ENCODE peak calls at places on chromosome 14, in four cellular contexts. One of them, this sample, is unnamed.

GRCh38 chr14:28577711-28578131 is 188.9 kb upstream of the FOXG1 start:
- DNase-seq in HepG2: no peak
- DNase-seq in GM12878: no peak
- DNase-seq in K562: no peak
- DNase-seq in this sample: no peak

GRCh38 chr14:99807413-99808132 is 14.4 kb downstream of the EML1 start:
- DNase-seq in HepG2: no peak
- DNase-seq in GM12878: no peak
- DNase-seq in K562: no peak
- DNase-seq in this sample: no peak

GRCh38 chr14:68791078-68791983 is 1.5 kb downstream of the ZFP36L1 start:
- DNase-seq in HepG2: no peak
- DNase-seq in GM12878: no peak
- DNase-seq in K562: no peak
- DNase-seq in this sample: no peak

GRCh38 chr14:84959796-84960515 is 570.0 kb upstream of the FLRT2 start:
- DNase-seq in HepG2: no peak
- DNase-seq in GM12878: no peak
- DNase-seq in K562: no peak
- DNase-seq in this sample: no peak

GRCh38 chr14:100694579-100695422 is 31.9 kb upstream of the DLK1 start:
- DNase-seq in HepG2: no peak
- DNase-seq in GM12878: no peak
- DNase-seq in K562: no peak
- DNase-seq in this sample: no peak

GRCh38 chr14:100440207-100440631 is 117.1 kb downstream of the SLC25A47 start:
- DNase-seq in HepG2: peak; percentile 73
- DNase-seq in GM12878: no peak
- DNase-seq in K562: peak; percentile 62
- DNase-seq in this sample: peak; percentile 66

GRCh38 chr14:28756896-28757570 is 9.6 kb upstream of the FOXG1 start:
- DNase-seq in HepG2: peak; percentile 72
- DNase-seq in GM12878: no peak
- DNase-seq in K562: peak; percentile 9
- DNase-seq in this sample: peak; percentile 52

GRCh38 chr14:88463318-88463717 is 77.9 kb downstream of the SPATA7 start:
- DNase-seq in HepG2: peak; percentile 53
- DNase-seq in GM12878: no peak
- DNase-seq in K562: peak; percentile 24
- DNase-seq in this sample: no peak

GRCh38 chr14:71582705-71583104 is 349.5 kb upstream of the RGS6 start:
- DNase-seq in HepG2: no peak
- DNase-seq in GM12878: no peak
- DNase-seq in K562: no peak
- DNase-seq in this sample: no peak

GRCh38 chr14:61337893-61338292 is 16.5 kb downstream of the PRKCH start:
- DNase-seq in HepG2: no peak
- DNase-seq in GM12878: no peak
- DNase-seq in K562: no peak
- DNase-seq in this sample: no peak

GRCh38 chr14:22794533-22794932 is 20.7 kb downstream of the SLC7A7 start:
- DNase-seq in HepG2: no peak
- DNase-seq in GM12878: peak; percentile 79
- DNase-seq in K562: no peak
- DNase-seq in this sample: no peak

GRCh38 chr14:25011095-25011494 is 38.9 kb downstream of the STXBP6 start:
- DNase-seq in HepG2: no peak
- DNase-seq in GM12878: no peak
- DNase-seq in K562: no peak
- DNase-seq in this sample: no peak

GRCh38 chr14:89384023-89384422 is 33.0 kb downstream of the FOXN3 start:
- DNase-seq in HepG2: no peak
- DNase-seq in GM12878: peak; percentile 92
- DNase-seq in K562: no peak
- DNase-seq in this sample: no peak

GRCh38 chr14:37241206-37241605 is 43.5 kb downstream of the MIPOL1 start:
- DNase-seq in HepG2: no peak
- DNase-seq in GM12878: no peak
- DNase-seq in K562: no peak
- DNase-seq in this sample: no peak

GRCh38 chr14:43793579-43793978 is 713.5 kb downstream of the FSCB start:
- DNase-seq in HepG2: peak; percentile 13
- DNase-seq in GM12878: no peak
- DNase-seq in K562: no peak
- DNase-seq in this sample: no peak

GRCh38 chr14:101276309-101277091 is 284.8 kb upstream of the DIO3 start:
- DNase-seq in HepG2: no peak
- DNase-seq in GM12878: no peak
- DNase-seq in K562: no peak
- DNase-seq in this sample: no peak

GRCh38 chr14:101235042-101235871 is 326.0 kb upstream of the DIO3 start:
- DNase-seq in HepG2: peak; percentile 47
- DNase-seq in GM12878: no peak
- DNase-seq in K562: peak; percentile 69
- DNase-seq in this sample: peak; percentile 95

GRCh38 chr14:22131749-22132476 is 457.1 kb downstream of the DAD1 start:
- DNase-seq in HepG2: peak; percentile 32
- DNase-seq in GM12878: no peak
- DNase-seq in K562: peak; percentile 14
- DNase-seq in this sample: no peak

GRCh38 chr14:100389497-100390104 is 66.5 kb downstream of the SLC25A47 start:
- DNase-seq in HepG2: no peak
- DNase-seq in GM12878: no peak
- DNase-seq in K562: no peak
- DNase-seq in this sample: no peak

GRCh38 chr14:52355016-52355430 is 40.9 kb downstream of the PTGER2 start:
- DNase-seq in HepG2: no peak
- DNase-seq in GM12878: no peak
- DNase-seq in K562: no peak
- DNase-seq in this sample: no peak

GRCh38 chr14:75267141-75267601 is 11.5 kb upstream of the FOS start:
- DNase-seq in HepG2: no peak
- DNase-seq in GM12878: no peak
- DNase-seq in K562: no peak
- DNase-seq in this sample: no peak

GRCh38 chr14:61493239-61493638 is 171.9 kb downstream of the PRKCH start:
- DNase-seq in HepG2: no peak
- DNase-seq in GM12878: no peak
- DNase-seq in K562: no peak
- DNase-seq in this sample: no peak

GRCh38 chr14:26960049-26960688 is 362.3 kb upstream of the NOVA1 start:
- DNase-seq in HepG2: no peak
- DNase-seq in GM12878: no peak
- DNase-seq in K562: no peak
- DNase-seq in this sample: no peak

GRCh38 chr14:20659813-20660395 is 18.4 kb upstream of the OR6S1 start:
- DNase-seq in HepG2: no peak
- DNase-seq in GM12878: no peak
- DNase-seq in K562: no peak
- DNase-seq in this sample: no peak

GRCh38 chr14:100586153-100586519 is 1.1 kb downstream of the BEGAIN start:
- DNase-seq in HepG2: no peak
- DNase-seq in GM12878: no peak
- DNase-seq in K562: peak; percentile 27
- DNase-seq in this sample: peak; percentile 79

GRCh38 chr14:73785336-73785833 is 66.2 kb upstream of the PTGR2 start:
- DNase-seq in HepG2: peak; percentile 50
- DNase-seq in GM12878: no peak
- DNase-seq in K562: no peak
- DNase-seq in this sample: peak; percentile 61

GRCh38 chr14:73785834-73786631 is 65.6 kb upstream of the PTGR2 start:
- DNase-seq in HepG2: peak; percentile 95
- DNase-seq in GM12878: no peak
- DNase-seq in K562: peak; percentile 52
- DNase-seq in this sample: peak; percentile 74

GRCh38 chr14:73787760-73788508 is 63.7 kb upstream of the PTGR2 start:
- DNase-seq in HepG2: no peak
- DNase-seq in GM12878: no peak
- DNase-seq in K562: no peak
- DNase-seq in this sample: no peak

GRCh38 chr14:73786632-73786941 is 65.0 kb upstream of the PTGR2 start:
- DNase-seq in HepG2: no peak
- DNase-seq in GM12878: no peak
- DNase-seq in K562: no peak
- DNase-seq in this sample: peak; percentile 83

GRCh38 chr14:73786942-73787759 is 64.5 kb upstream of the PTGR2 start:
- DNase-seq in HepG2: no peak
- DNase-seq in GM12878: no peak
- DNase-seq in K562: peak; percentile 72
- DNase-seq in this sample: peak; percentile 83
- TF ChIP-seq SMC3 in HepG2: no peak
- TF ChIP-seq SMC3 in GM12878: no peak
- TF ChIP-seq SMC3 in K562: no peak
- TF ChIP-seq SMC3 in this sample: no peak

GRCh38 chr14:34024768-34025144 is 73.9 kb upstream of the EGLN3 start:
- DNase-seq in HepG2: no peak
- DNase-seq in GM12878: no peak
- DNase-seq in K562: no peak
- DNase-seq in this sample: no peak

GRCh38 chr14:34021096-34021495 is 70.2 kb upstream of the EGLN3 start:
- DNase-seq in HepG2: no peak
- DNase-seq in GM12878: no peak
- DNase-seq in K562: no peak
- DNase-seq in this sample: no peak

GRCh38 chr14:34027130-34027989 is 76.5 kb upstream of the EGLN3 start:
- DNase-seq in HepG2: no peak
- DNase-seq in GM12878: no peak
- DNase-seq in K562: no peak
- DNase-seq in this sample: no peak

GRCh38 chr14:34025325-34026017 is 74.6 kb upstream of the EGLN3 start:
- DNase-seq in HepG2: no peak
- DNase-seq in GM12878: no peak
- DNase-seq in K562: no peak
- DNase-seq in this sample: no peak

DNA sequence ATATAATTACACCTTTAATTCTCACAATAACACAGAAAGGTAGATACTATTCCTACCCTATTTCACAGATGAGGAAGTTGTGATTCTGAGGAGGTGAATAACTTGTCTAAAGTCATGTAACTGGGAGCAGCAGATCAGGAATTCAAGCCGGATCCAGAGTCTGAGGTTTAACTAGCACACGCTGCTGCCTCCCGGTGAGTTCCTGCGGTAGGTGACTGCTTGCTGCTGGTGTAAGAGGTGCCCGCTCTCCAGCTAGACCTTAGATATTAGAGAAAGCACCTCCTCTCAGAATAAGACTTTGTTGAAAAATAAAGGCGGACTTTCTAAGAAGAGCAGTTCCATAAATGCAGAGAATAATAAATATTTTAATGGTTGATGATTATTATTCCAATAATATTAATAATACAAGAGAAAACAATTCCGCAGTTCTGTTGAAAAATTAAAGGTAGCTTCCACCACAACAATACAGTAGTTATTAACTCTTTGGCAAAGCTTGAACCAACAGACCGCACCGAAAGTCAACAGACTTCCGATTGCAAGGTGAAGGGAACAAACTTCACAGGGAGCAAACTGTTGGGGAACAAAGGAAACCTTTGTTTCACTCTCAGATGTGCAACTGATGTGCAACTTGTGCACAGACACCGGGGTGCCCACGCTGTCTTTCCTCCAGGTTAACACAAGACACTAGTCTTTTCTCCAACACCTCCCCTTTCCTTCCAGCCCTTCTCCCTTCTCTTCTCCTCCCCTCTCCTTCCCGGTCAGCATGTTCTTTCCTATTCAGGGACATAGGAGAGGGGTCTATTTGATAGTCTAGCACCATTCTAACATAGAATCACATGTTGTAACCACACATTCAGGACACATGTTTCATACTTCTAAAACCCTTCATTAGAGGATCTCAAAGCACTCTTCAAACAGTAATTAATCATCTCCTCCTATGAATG is 73.2 kb upstream of the EGLN3 start:
- DNase-seq in HepG2: peak; percentile 100
- DNase-seq in GM12878: no peak
- DNase-seq in K562: no peak
- DNase-seq in this sample: peak; percentile 23
- TF ChIP-seq NFIC in HepG2: peak; percentile 98
- TF ChIP-seq NFIC in GM12878: no peak
- TF ChIP-seq NFIC in K562: no peak
- TF ChIP-seq NFIC in this sample: no peak

GRCh38 chr14:80946187-80946586 is 4.6 kb upstream of the CEP128 start:
- DNase-seq in HepG2: no peak
- DNase-seq in GM12878: no peak
- DNase-seq in K562: no peak
- DNase-seq in this sample: no peak

GRCh38 chr14:80942158-80942738 is 710 bp upstream of the CEP128 start:
- DNase-seq in HepG2: no peak
- DNase-seq in GM12878: no peak
- DNase-seq in K562: no peak
- DNase-seq in this sample: no peak

GRCh38 chr14:80944861-80945617 is 3.5 kb upstream of the CEP128 start:
- DNase-seq in HepG2: no peak
- DNase-seq in GM12878: no peak
- DNase-seq in K562: no peak
- DNase-seq in this sample: no peak

GRCh38 chr14:80948291-80948690 is 6.8 kb upstream of the CEP128 start:
- DNase-seq in HepG2: no peak
- DNase-seq in GM12878: no peak
- DNase-seq in K562: no peak
- DNase-seq in this sample: no peak

DNA sequence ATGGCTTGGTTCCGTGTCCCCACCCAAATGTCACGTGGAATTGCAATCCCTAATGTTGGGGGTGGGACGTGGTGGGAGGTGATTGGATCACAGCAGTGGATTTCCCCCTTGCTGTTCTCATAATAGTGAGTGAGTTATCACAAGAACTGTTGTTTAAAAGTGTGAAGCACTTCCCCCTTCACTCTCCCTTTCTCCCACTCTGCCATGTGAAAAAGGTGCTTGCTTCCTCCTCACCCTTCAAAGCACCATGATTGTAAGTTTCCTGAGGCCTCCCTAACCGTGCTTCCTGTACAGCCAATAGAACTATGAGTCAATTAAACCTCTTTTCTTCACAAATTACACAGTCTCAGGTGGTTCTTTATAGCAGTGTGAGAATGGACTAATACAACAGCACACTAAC is 5.3 kb upstream of the CEP128 start:
- DNase-seq in HepG2: no peak
- DNase-seq in GM12878: no peak
- DNase-seq in K562: no peak
- DNase-seq in this sample: no peak
- TF ChIP-seq SMC3 in HepG2: no peak
- TF ChIP-seq SMC3 in GM12878: no peak
- TF ChIP-seq SMC3 in K562: no peak
- TF ChIP-seq SMC3 in this sample: no peak

GRCh38 chr14:93156693-93157369 is 27.9 kb downstream of the MOAP1 start:
- DNase-seq in HepG2: no peak
- DNase-seq in GM12878: no peak
- DNase-seq in K562: no peak
- DNase-seq in this sample: no peak

GRCh38 chr14:93161411-93161940 is 23.2 kb downstream of the MOAP1 start:
- DNase-seq in HepG2: no peak
- DNase-seq in GM12878: no peak
- DNase-seq in K562: no peak
- DNase-seq in this sample: no peak

GRCh38 chr14:93163570-93163969 is 21.1 kb downstream of the MOAP1 start:
- DNase-seq in HepG2: no peak
- DNase-seq in GM12878: peak; percentile 71
- DNase-seq in K562: no peak
- DNase-seq in this sample: no peak

GRCh38 chr14:93155667-93156066 is 29.0 kb downstream of the MOAP1 start:
- DNase-seq in HepG2: no peak
- DNase-seq in GM12878: no peak
- DNase-seq in K562: no peak
- DNase-seq in this sample: no peak

GRCh38 chr14:93160353-93160801 is 24.3 kb downstream of the MOAP1 start:
- DNase-seq in HepG2: no peak
- DNase-seq in GM12878: no peak
- DNase-seq in K562: peak; percentile 42
- DNase-seq in this sample: peak; percentile 56
- TF ChIP-seq NFIC in HepG2: no peak
- TF ChIP-seq NFIC in GM12878: no peak
- TF ChIP-seq NFIC in K562: no peak
- TF ChIP-seq NFIC in this sample: no peak

This sample was measured in SK-N-SH.